ENCODE peak calls at places on chromosomes 6 and 20, in six cellular contexts. One of them, this sample, is unnamed.

GRCh38 chr6:155185544-155185943 is 78.3 kb upstream of the CLDN20 start:
- DNase-seq in aorta: no peak
- DNase-seq in OCI-LY7: no peak
- DNase-seq in heart right ventricle: no peak
- DNase-seq in HCT116: peak; percentile 23
- DNase-seq in psoas muscle: no peak
- DNase-seq in this sample: no peak

GRCh38 chr6:46042355-46042999 is 26.8 kb upstream of the CLIC5 start:
- DNase-seq in HCT116: peak; percentile 58
- DNase-seq in psoas muscle: no peak
- DNase-seq in aorta: no peak
- DNase-seq in heart right ventricle: no peak
- DNase-seq in OCI-LY7: peak; percentile 30
- DNase-seq in this sample: no peak

GRCh38 chr20:49676581-49677291 is 36.9 kb downstream of the B4GALT5 start:
- DNase-seq in HCT116: no peak
- DNase-seq in heart right ventricle: no peak
- DNase-seq in aorta: no peak
- DNase-seq in psoas muscle: no peak
- DNase-seq in OCI-LY7: no peak
- DNase-seq in this sample: no peak

GRCh38 chr6:84263557-84263956 is 36.1 kb upstream of the CEP162 start:
- DNase-seq in heart right ventricle: no peak
- DNase-seq in aorta: no peak
- DNase-seq in psoas muscle: no peak
- DNase-seq in HCT116: no peak
- DNase-seq in OCI-LY7: no peak
- DNase-seq in this sample: no peak

GRCh38 chr20:4519530-4519929 is 202.2 kb upstream of the PRND start:
- DNase-seq in aorta: no peak
- DNase-seq in heart right ventricle: no peak
- DNase-seq in OCI-LY7: no peak
- DNase-seq in psoas muscle: no peak
- DNase-seq in HCT116: no peak
- DNase-seq in this sample: no peak

GRCh38 chr6:75384116-75384515 is 99.5 kb upstream of the TMEM30A start:
- DNase-seq in psoas muscle: no peak
- DNase-seq in aorta: no peak
- DNase-seq in heart right ventricle: no peak
- DNase-seq in HCT116: no peak
- DNase-seq in OCI-LY7: no peak
- DNase-seq in this sample: no peak

GRCh38 chr20:35344354-35344837 is 52.2 kb upstream of the FAM83C start:
- DNase-seq in HCT116: no peak
- DNase-seq in aorta: no peak
- DNase-seq in psoas muscle: peak; percentile 63
- DNase-seq in OCI-LY7: no peak
- DNase-seq in heart right ventricle: peak; percentile 56
- DNase-seq in this sample: no peak

GRCh38 chr20:13325033-13325432 is 104.0 kb downstream of the ISM1 start:
- DNase-seq in aorta: no peak
- DNase-seq in heart right ventricle: no peak
- DNase-seq in psoas muscle: no peak
- DNase-seq in HCT116: peak; percentile 18
- DNase-seq in OCI-LY7: no peak
- DNase-seq in this sample: no peak

GRCh38 chr6:46490425-46491200 is 636 bp downstream of the RCAN2 start:
- DNase-seq in HCT116: no peak
- DNase-seq in aorta: peak; percentile 55
- DNase-seq in heart right ventricle: peak; percentile 44
- DNase-seq in OCI-LY7: peak; percentile 25
- DNase-seq in psoas muscle: peak; percentile 22
- DNase-seq in this sample: no peak

GRCh38 chr20:47309806-47310426 is 46.6 kb downstream of the ZMYND8 start:
- DNase-seq in psoas muscle: no peak
- DNase-seq in HCT116: no peak
- DNase-seq in OCI-LY7: no peak
- DNase-seq in heart right ventricle: no peak
- DNase-seq in aorta: no peak
- DNase-seq in this sample: no peak

GRCh38 chr20:53735536-53736050 is 142.0 kb upstream of the ZNF217 start:
- DNase-seq in OCI-LY7: no peak
- DNase-seq in heart right ventricle: no peak
- DNase-seq in psoas muscle: no peak
- DNase-seq in HCT116: no peak
- DNase-seq in aorta: no peak
- DNase-seq in this sample: no peak

DNA sequence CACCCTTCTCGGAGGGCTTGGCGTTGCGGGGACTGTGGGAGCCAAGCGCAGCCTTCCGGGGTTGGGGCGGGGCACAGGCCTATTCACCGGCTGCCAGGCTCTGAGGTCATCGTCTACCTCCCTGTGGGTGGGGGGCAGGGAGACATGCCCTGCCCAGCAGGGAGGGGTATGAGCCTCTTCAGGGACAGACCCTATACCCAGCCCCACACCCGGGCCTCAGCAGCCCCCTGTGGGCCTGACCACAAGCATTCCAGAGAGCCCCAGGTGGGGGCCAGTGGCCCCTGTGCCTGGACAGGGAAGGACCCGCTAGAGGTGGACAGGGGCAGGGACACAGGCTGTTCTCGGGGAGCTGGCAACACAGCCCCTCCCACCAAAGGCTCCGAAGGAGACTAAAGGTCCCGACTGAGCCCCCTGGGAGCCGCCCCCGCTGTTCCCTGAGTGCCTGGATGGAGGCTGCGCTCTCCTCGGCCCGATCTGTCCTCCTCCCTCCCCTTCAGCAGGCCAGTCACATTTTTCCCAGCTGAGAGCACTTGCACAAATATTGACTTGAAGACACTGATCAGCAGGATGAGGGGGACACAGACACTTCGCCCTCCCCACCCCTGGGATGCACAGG is 11.5 kb downstream of the LAMA5 start:
- DNase-seq in psoas muscle: peak; percentile 60
- DNase-seq in aorta: peak; percentile 81
- DNase-seq in OCI-LY7: no peak
- DNase-seq in heart right ventricle: peak; percentile 76
- DNase-seq in HCT116: no peak
- DNase-seq in this sample: peak; percentile 81
- H3K4me1 ChIP-seq in psoas muscle: peaks cover 66% of the 10 kb centered on the region
- H3K4me1 ChIP-seq in aorta: no peaks in the 10 kb centered on the region
- H3K4me1 ChIP-seq in OCI-LY7: peaks cover 46% of the 10 kb centered on the region
- H3K4me1 ChIP-seq in heart right ventricle: peaks cover 62% of the 10 kb centered on the region
- H3K4me1 ChIP-seq in HCT116: peaks cover 89% of the 10 kb centered on the region
- H3K4me1 ChIP-seq in this sample: peaks cover 72% of the 10 kb centered on the region

GRCh38 chr6:30741789-30742315 is 635 bp downstream of the FLOT1 start:
- DNase-seq in aorta: no peak
- DNase-seq in psoas muscle: no peak
- DNase-seq in OCI-LY7: no peak
- DNase-seq in heart right ventricle: no peak
- DNase-seq in HCT116: no peak
- DNase-seq in this sample: no peak
- H3K27ac ChIP-seq in aorta: peak overlapping the region; percentile 94
- H3K27ac ChIP-seq in psoas muscle: peak overlapping the region; percentile 93
- H3K27ac ChIP-seq in OCI-LY7: peak overlapping the region; percentile 50
- H3K27ac ChIP-seq in heart right ventricle: peak overlapping the region; percentile 100
- H3K27ac ChIP-seq in HCT116: peak overlapping the region; percentile 93
- H3K27ac ChIP-seq in this sample: peak overlapping the region; percentile 96

DNA sequence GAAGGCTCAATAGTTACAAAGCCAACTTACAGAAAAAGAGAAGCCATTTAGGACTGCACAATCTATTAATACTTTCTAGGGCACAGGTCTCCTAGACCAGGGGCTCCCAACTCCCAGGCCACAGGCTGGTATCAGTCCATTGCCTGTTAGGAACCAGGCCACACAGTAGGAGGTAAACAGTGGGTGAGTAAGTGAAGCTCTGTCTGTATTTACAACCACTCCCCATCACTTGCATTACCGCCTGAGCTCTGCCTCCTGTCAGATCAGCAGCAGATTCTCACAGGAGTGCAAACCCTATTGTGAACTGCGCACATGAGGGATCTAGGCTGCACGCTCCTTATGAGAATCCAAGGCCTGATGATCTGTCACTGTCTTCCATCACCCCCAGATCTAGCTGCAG is 22.5 kb downstream of the TRAF3IP2 start:
- DNase-seq in psoas muscle: no peak
- DNase-seq in HCT116: no peak
- DNase-seq in heart right ventricle: no peak
- DNase-seq in aorta: no peak
- DNase-seq in OCI-LY7: no peak
- DNase-seq in this sample: no peak
- H3K4me1 ChIP-seq in psoas muscle: peaks cover 42% of the 10 kb centered on the region
- H3K4me1 ChIP-seq in HCT116: peaks cover 6% of the 10 kb centered on the region
- H3K4me1 ChIP-seq in heart right ventricle: peaks cover 6% of the 10 kb centered on the region
- H3K4me1 ChIP-seq in aorta: peaks cover 3% of the 10 kb centered on the region
- H3K4me1 ChIP-seq in OCI-LY7: no peaks in the 10 kb centered on the region
- H3K4me1 ChIP-seq in this sample: peaks cover 32% of the 10 kb centered on the region

DNA sequence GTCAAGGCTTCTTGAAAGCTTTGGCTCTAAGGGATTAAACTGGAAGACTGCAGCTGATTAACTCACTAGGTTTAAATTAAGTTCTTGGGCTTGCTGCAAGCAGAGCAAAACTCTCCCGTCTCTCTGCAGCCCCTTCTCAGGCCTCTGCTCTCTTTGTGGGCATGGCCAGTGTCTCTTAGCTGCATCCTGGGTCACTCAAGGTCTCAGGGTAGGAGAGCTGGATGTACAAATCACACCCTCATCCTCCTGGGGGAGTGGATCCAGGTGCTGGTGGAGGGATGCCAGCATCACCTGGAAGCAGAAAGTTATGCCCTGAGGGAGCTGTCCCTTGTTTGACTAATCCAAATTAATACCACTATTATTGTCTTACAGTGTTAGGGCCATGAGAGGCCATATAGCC is 35.8 kb downstream of the GCM1 start:
- DNase-seq in heart right ventricle: no peak
- DNase-seq in HCT116: no peak
- DNase-seq in OCI-LY7: no peak
- DNase-seq in psoas muscle: no peak
- DNase-seq in aorta: no peak
- DNase-seq in this sample: no peak
- H3K27ac ChIP-seq in heart right ventricle: no peak overlapping the region
- H3K27ac ChIP-seq in HCT116: no peak overlapping the region
- H3K27ac ChIP-seq in OCI-LY7: no peak overlapping the region
- H3K27ac ChIP-seq in psoas muscle: no peak overlapping the region
- H3K27ac ChIP-seq in aorta: no peak overlapping the region
- H3K27ac ChIP-seq in this sample: no peak overlapping the region

GRCh38 chr20:33827629-33828325 is 16.6 kb downstream of the CHMP4B start:
- DNase-seq in psoas muscle: no peak
- DNase-seq in heart right ventricle: no peak
- DNase-seq in aorta: no peak
- DNase-seq in OCI-LY7: peak; percentile 56
- DNase-seq in HCT116: no peak
- DNase-seq in this sample: no peak

GRCh38 chr20:33830371-33830770 is 19.2 kb downstream of the CHMP4B start:
- DNase-seq in OCI-LY7: no peak
- DNase-seq in psoas muscle: no peak
- DNase-seq in aorta: no peak
- DNase-seq in heart right ventricle: no peak
- DNase-seq in HCT116: no peak
- DNase-seq in this sample: no peak

GRCh38 chr20:33828912-33829560 is 17.9 kb downstream of the CHMP4B start:
- DNase-seq in heart right ventricle: no peak
- DNase-seq in HCT116: no peak
- DNase-seq in aorta: no peak
- DNase-seq in OCI-LY7: no peak
- DNase-seq in psoas muscle: no peak
- DNase-seq in this sample: no peak

GRCh38 chr20:33828326-33828834 is 17.2 kb downstream of the CHMP4B start:
- DNase-seq in aorta: no peak
- DNase-seq in psoas muscle: no peak
- DNase-seq in heart right ventricle: no peak
- DNase-seq in HCT116: no peak
- DNase-seq in OCI-LY7: peak; percentile 39
- DNase-seq in this sample: no peak

DNA sequence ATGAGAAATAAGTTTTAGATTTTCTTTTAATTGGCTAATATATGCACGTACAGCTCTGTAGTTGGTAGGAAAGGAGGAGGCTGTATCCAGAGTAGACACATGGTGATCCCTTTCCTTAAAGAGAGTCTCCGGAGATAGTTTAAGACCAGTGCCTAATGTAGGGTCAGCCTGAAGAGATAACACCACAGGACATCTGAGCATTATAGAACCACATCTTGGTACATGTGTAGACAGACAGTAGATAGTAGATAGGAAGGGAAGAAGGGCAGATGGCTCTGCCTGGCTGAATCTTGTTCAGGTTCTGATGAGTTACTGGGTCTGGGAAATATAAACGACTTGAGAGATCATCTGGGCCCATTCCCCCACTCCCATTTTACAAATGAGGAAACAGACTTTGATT is 18.5 kb downstream of the CHMP4B start:
- DNase-seq in psoas muscle: no peak
- DNase-seq in OCI-LY7: no peak
- DNase-seq in HCT116: no peak
- DNase-seq in heart right ventricle: no peak
- DNase-seq in aorta: no peak
- DNase-seq in this sample: no peak
- H3K4me1 ChIP-seq in psoas muscle: peaks cover 85% of the 10 kb centered on the region
- H3K4me1 ChIP-seq in OCI-LY7: peaks cover 40% of the 10 kb centered on the region
- H3K4me1 ChIP-seq in HCT116: peaks cover 4% of the 10 kb centered on the region
- H3K4me1 ChIP-seq in heart right ventricle: peaks cover 26% of the 10 kb centered on the region
- H3K4me1 ChIP-seq in aorta: peaks cover 10% of the 10 kb centered on the region
- H3K4me1 ChIP-seq in this sample: peaks cover 97% of the 10 kb centered on the region

DNA sequence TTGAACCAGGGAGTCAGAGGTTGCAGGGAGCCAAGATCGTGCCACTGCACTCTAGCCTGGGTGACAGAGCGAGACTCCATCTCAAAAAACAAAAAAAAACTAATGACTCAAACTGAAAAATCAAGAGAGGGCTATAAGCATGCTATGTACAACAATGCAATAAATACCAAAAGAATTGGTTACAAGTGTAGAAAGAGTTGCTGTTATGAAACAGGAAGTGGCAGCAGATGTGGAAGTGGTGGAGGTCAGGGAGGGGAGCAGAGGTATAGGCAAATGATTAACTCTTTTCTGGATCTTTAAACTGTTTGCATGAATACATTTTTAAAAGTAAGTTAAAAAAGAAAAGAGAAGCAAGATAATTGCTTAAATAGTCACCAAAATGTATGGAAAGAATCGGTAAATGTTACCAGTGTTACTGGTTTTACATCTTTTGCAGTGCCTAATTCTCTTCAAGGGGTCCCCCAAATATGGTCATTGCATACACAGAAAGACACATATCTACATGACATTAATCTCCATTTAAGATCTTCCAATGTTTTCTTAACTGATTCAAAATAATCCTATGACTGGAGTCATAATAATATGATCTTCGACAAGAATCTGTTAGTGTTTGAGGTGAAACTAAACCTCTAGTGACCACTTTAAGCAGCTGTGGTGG is 15.0 kb downstream of the CALHM6 start:
- DNase-seq in heart right ventricle: no peak
- DNase-seq in psoas muscle: no peak
- DNase-seq in OCI-LY7: peak; percentile 53
- DNase-seq in HCT116: no peak
- DNase-seq in aorta: no peak
- DNase-seq in this sample: no peak
- H3K27ac ChIP-seq in heart right ventricle: no peak overlapping the region
- H3K27ac ChIP-seq in psoas muscle: no peak overlapping the region
- H3K27ac ChIP-seq in OCI-LY7: no peak overlapping the region
- H3K27ac ChIP-seq in HCT116: no peak overlapping the region
- H3K27ac ChIP-seq in aorta: no peak overlapping the region
- H3K27ac ChIP-seq in this sample: no peak overlapping the region

DNA sequence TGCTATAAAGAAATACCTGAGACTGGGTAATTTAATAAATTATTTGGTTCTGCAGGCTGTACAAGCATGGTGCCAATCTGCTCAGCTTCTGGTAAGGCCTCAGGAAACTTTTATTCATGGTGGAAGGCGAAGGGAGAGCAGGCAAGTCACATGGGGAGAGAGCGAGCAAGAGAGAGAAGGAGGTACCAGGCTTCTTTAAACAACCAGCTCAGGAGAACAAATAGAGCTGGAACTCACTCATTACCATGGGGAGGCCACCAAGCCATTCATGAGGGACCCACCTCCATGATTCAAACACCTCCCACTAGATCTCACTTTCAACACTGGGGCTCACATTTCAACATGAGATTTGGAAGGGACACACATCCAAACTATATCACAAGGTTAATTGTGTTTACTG is 44.9 kb upstream of the CRISP1 start:
- DNase-seq in heart right ventricle: no peak
- DNase-seq in aorta: no peak
- DNase-seq in HCT116: no peak
- DNase-seq in OCI-LY7: no peak
- DNase-seq in psoas muscle: no peak
- DNase-seq in this sample: no peak
- H3K4me1 ChIP-seq in heart right ventricle: no peaks in the 10 kb centered on the region
- H3K4me1 ChIP-seq in aorta: no peaks in the 10 kb centered on the region
- H3K4me1 ChIP-seq in HCT116: no peaks in the 10 kb centered on the region
- H3K4me1 ChIP-seq in OCI-LY7: no peaks in the 10 kb centered on the region
- H3K4me1 ChIP-seq in psoas muscle: peaks cover 16% of the 10 kb centered on the region
- H3K4me1 ChIP-seq in this sample: no peaks in the 10 kb centered on the region

This sample was measured in heart left ventricle.